ENCODE peak calls at places on chromosomes 2 and 18, in four cellular contexts. F is right lobe of liver, D is endothelial cell, W is body of pancreas. Q is an unnamed sample.

GRCh38 chr2:159066541-159067156 is 98.2 kb downstream of the TANC1 start:
- DNase-seq in F (no peak), D (no peak), W (no peak), Q (no peak)

GRCh38 chr2:207978177-207978576 is 47.1 kb downstream of the PLEKHM3 start:
- DNase-seq in F (no peak), D (no peak), W (no peak), Q (no peak)

GRCh38 chr2:85735691-85736090 is 18.1 kb upstream of the ATOH8 start:
- DNase-seq in F (no peak), D (no peak), W (no peak), Q (no peak)

GRCh38 chr18:28560339-28560738 is 383.4 kb upstream of the CDH2 start:
- DNase-seq in F (no peak), D (no peak), W (no peak), Q (no peak)

GRCh38 chr2:12106440-12107080 is 360.1 kb downstream of the LPIN1 start:
- DNase-seq in F (peak), D (no peak), W (peak), Q (no peak)

GRCh38 chr18:21933931-21934765 is 193.6 kb downstream of the MIB1 start:
- DNase-seq in F (no peak), D (no peak), W (no peak), Q (no peak)

GRCh38 chr2:55519908-55520885 is 679 bp downstream of the CFAP36 start:
- DNase-seq in F (no peak), D (no peak), W (peak), Q (peak)

GRCh38 chr2:241271641-241272297 is 43.7 kb downstream of the HDLBP start:
- DNase-seq in F (peak), D (peak), W (peak), Q (peak)

GRCh38 chr2:241910604-241911520 is 41.3 kb downstream of the RTP5 start:
- DNase-seq in F (no peak), D (no peak), W (no peak), Q (no peak)

GRCh38 chr2:8203354-8203753 is 478.5 kb upstream of the ID2 start:
- DNase-seq in F (no peak), D (no peak), W (no peak), Q (no peak)

GRCh38 chr2:133433455-133434451 is 134.5 kb downstream of the NCKAP5 start:
- DNase-seq in F (no peak), D (no peak), W (no peak), Q (no peak)

GRCh38 chr18:9900699-9901098 is 13.1 kb upstream of the VAPA start:
- DNase-seq in F (no peak), D (no peak), W (no peak), Q (no peak)

GRCh38 chr2:224284134-224284946 is 117.6 kb downstream of the FAM124B start:
- DNase-seq in F (no peak), D (no peak), W (peak), Q (peak)

GRCh38 chr2:225429718-225430117 is 30.2 kb downstream of the NYAP2 start:
- DNase-seq in F (no peak), D (no peak), W (peak), Q (no peak)

GRCh38 chr2:152432206-152432653 is 97.3 kb downstream of the FMNL2 start:
- DNase-seq in F (no peak), D (no peak), W (no peak), Q (no peak)

GRCh38 chr18:24514439-24514838 is 54.0 kb downstream of the HRH4 start:
- DNase-seq in F (no peak), D (no peak), W (no peak), Q (no peak)

GRCh38 chr2:134425723-134426496 is 172.0 kb downstream of the MGAT5 start:
- DNase-seq in F (no peak), D (no peak), W (no peak), Q (no peak)

GRCh38 chr18:5941869-5942268 is 46.5 kb upstream of the TMEM200C start:
- DNase-seq in F (no peak), D (no peak), W (no peak), Q (no peak)